ENCODE peak calls at places on chromosomes 13 and 19, in eight cellular contexts. Q, Y, J, U, E, A, H and M are unnamed samples.

GRCh38 chr19:3325451-3325850 is 40.9 kb upstream of the NFIC start:
- DNase-seq in Q (no peak), Y (no peak), J (no peak), U (no peak), E (no peak), A (no peak), H (no peak), M (no peak)

GRCh38 chr13:25752957-25753540 is 298.8 kb downstream of the SHISA2 start:
- DNase-seq in Q (no peak), Y (no peak), J (no peak), U (no peak), E (no peak), A (peak), H (no peak), M (peak)

GRCh38 chr13:80312967-80313366 is 28.0 kb downstream of the SPRY2 start:
- DNase-seq in Q (no peak), Y (no peak), J (no peak), U (no peak), E (no peak), A (no peak), H (no peak), M (no peak)

GRCh38 chr19:18657590-18658365 is 20.9 kb downstream of the KLHL26 start:
- DNase-seq in Q (peak), Y (peak), J (peak), U (no peak), E (no peak), A (peak), H (peak), M (no peak)

GRCh38 chr19:13172335-13173128 is 22.3 kb downstream of the IER2 start:
- DNase-seq in Q (peak), Y (no peak), J (peak), U (peak), E (no peak), A (peak), H (peak), M (peak)

GRCh38 chr13:107586216-107586615 is 629.1 kb downstream of the LIG4 start:
- DNase-seq in Q (no peak), Y (no peak), J (no peak), U (no peak), E (no peak), A (no peak), H (no peak), M (no peak)

GRCh38 chr13:97567510-97568243 is 133.7 kb downstream of the RAP2A start:
- DNase-seq in Q (peak), Y (no peak), J (peak), U (no peak), E (no peak), A (peak), H (no peak), M (no peak)

GRCh38 chr13:110254751-110255553 is 52.0 kb downstream of the COL4A1 start:
- DNase-seq in Q (no peak), Y (no peak), J (no peak), U (no peak), E (peak), A (no peak), H (no peak), M (no peak)

GRCh38 chr13:87302034-87302433 is 369.1 kb upstream of the SLITRK5 start:
- DNase-seq in Q (no peak), Y (no peak), J (no peak), U (no peak), E (no peak), A (no peak), H (no peak), M (no peak)

GRCh38 chr19:33325920-33326319 is 23.6 kb upstream of the CEBPA start:
- DNase-seq in Q (no peak), Y (no peak), J (no peak), U (no peak), E (no peak), A (no peak), H (no peak), M (no peak)

GRCh38 chr19:18650468-18651001 is 13.7 kb downstream of the KLHL26 start:
- DNase-seq in Q (peak), Y (peak), J (no peak), U (no peak), E (no peak), A (no peak), H (no peak), M (no peak)

GRCh38 chr13:57128909-57129308 is 11.8 kb upstream of the PRR20A start:
- DNase-seq in Q (no peak), Y (peak), J (peak), U (no peak), E (no peak), A (no peak), H (peak), M (no peak)

GRCh38 chr13:113915786-113916329 is 52.0 kb upstream of the GAS6 start:
- DNase-seq in Q (no peak), Y (no peak), J (no peak), U (no peak), E (no peak), A (no peak), H (no peak), M (no peak)

GRCh38 chr13:52405767-52406494 is at the start of gene THSD1:
- DNase-seq in Q (peak), Y (peak), J (peak), U (no peak), E (no peak), A (no peak), H (peak), M (no peak)

GRCh38 chr19:54517483-54517882 is 14.9 kb downstream of the LAIR2 start:
- DNase-seq in Q (no peak), Y (peak), J (peak), U (no peak), E (no peak), A (no peak), H (peak), M (peak)

GRCh38 chr19:10979950-10980349 is 19.1 kb downstream of the SMARCA4 start:
- DNase-seq in Q (no peak), Y (no peak), J (no peak), U (peak), E (no peak), A (no peak), H (peak), M (no peak)

GRCh38 chr19:13154911-13155471 is 4.8 kb downstream of the IER2 start:
- DNase-seq in Q (peak), Y (peak), J (no peak), U (peak), E (peak), A (no peak), H (peak), M (peak)

DNA sequence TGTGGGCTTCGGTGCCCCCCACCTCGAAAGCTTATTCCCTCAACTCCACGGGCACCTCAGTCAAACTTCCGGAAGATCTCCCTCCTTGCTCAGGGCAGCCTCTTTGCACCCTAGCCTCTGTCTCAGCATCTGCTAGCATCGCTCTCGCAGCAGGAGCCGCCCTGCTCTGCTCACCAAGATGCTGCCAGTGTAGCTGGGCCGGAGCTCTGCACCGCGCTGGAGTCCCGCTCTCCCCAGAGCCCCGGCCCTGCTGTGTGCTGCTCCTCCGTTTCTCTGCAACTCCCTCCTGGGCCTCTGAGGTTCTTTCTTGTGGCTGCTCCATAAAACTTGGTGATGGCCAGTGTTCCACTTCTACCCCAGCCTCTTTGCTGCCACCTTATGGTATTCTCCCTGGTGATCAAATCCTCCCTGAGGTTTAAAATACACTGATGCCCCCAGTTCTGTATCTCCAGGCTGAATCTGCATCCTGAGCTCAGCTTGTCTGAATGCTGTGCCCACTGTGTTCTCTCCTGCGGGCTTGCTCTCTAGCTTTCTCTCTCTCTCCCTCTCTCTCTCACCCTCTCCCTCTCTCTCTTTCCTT is 198.0 kb downstream of the UQCRFS1 start:
- DNase-seq in Q (no peak), Y (no peak), J (peak), U (no peak), E (no peak), A (no peak), H (no peak), M (no peak)
- TF ChIP-seq CTCF in Q (no peak), Y (no peak), J (no peak), U (no peak), E (no peak), A (no peak), H (no peak), M (no peak)

DNA sequence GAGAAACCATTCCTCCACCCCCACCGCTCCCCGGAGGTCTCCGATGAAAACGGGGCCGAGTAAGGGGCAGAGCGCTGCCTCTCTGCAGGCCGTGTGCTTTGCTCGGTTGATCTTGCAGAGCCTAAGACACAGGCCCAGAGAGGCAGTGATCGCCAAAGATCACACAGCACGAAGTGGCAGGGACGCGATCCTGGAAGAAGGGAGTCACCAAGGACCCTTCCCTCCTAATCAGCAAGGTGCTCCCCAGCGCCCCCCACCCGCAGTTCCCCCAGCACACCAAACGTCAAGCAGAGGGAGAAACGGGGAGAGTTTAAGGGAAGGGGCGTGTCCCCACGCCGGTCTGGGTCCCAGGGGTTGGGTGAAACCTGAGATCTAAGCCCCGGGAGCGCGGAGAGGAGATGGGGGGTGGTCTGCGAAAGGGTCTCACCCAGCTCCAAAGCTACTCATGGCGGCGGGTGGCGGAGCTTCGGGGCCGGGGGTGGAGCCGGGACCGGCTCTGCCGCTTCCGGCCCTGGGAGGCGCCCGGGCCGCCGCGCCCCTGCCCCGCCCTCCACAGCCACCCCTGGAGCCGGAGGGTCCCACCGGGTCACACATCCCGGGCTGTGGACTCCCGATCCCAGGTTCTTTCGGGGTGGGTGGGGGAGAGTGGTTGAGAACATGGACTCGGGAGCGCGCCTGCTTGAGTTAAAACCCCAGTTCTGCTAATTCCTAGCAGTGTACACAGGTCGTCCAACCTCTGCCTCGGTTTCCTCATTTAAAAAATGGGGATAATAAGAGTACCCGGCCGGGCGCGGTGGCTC is at the start of gene EML2:
- DNase-seq in Q (peak), Y (peak), J (peak), U (peak), E (no peak), A (no peak), H (peak), M (peak)
- TF ChIP-seq CTCF in Q (no peak), Y (peak), J (peak), U (no peak), E (no peak), A (peak), H (peak), M (no peak)

GRCh38 chr19:8071912-8072311 is 19.4 kb downstream of the CCL25 start:
- DNase-seq in Q (no peak), Y (no peak), J (no peak), U (no peak), E (no peak), A (no peak), H (no peak), M (no peak)
- TF ChIP-seq CTCF in Q (no peak), Y (peak), J (no peak), U (no peak), E (no peak), A (no peak), H (no peak), M (no peak)

GRCh38 chr13:94950303-94950702 is 238.0 kb upstream of the SOX21 start:
- DNase-seq in Q (no peak), Y (peak), J (no peak), U (no peak), E (no peak), A (no peak), H (no peak), M (no peak)
- TF ChIP-seq CTCF in Q (no peak), Y (peak), J (no peak), U (no peak), E (no peak), A (peak), H (peak), M (no peak)

GRCh38 chr13:50989476-50989875 is 79.9 kb downstream of the RNASEH2B start:
- DNase-seq in Q (no peak), Y (peak), J (peak), U (no peak), E (no peak), A (no peak), H (no peak), M (no peak)
- TF ChIP-seq CTCF in Q (no peak), Y (peak), J (no peak), U (peak), E (no peak), A (peak), H (peak), M (no peak)

GRCh38 chr19:19732579-19733501 is at the start of gene ZNF14:
- DNase-seq in Q (peak), Y (peak), J (peak), U (peak), E (peak), A (peak), H (peak), M (peak)
- TF ChIP-seq CTCF in Q (no peak), Y (peak), J (no peak), U (no peak), E (no peak), A (peak), H (peak), M (no peak)

GRCh38 chr19:31110331-31110730 is 238.9 kb downstream of the TSHZ3 start:
- DNase-seq in Q (no peak), Y (peak), J (peak), U (no peak), E (no peak), A (no peak), H (no peak), M (no peak)
- TF ChIP-seq CTCF in Q (no peak), Y (peak), J (no peak), U (no peak), E (no peak), A (peak), H (peak), M (no peak)

DNA sequence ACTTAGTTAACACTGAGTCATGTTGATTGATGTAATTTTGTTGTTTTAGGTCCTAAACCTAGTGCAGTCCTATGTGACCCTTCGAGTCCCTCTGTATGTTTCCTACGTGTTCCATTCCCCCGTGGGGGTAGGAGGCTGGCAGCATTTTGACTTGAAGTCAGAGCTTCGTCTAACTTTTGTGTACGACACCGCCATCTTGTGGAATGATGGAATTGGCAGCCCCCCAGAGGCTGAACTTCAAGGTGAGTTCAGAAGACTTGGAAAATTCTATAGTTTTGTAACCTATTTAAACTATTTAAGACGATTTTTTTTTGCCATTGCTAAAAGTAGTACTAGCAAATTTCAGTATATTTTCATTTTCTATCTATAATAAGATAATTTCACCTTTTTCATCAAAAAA is 117.9 kb downstream of the STOML3 start:
- DNase-seq in Q (no peak), Y (peak), J (peak), U (no peak), E (no peak), A (no peak), H (peak), M (no peak)
- TF ChIP-seq CTCF in Q (peak), Y (peak), J (peak), U (no peak), E (no peak), A (peak), H (peak), M (no peak)

DNA sequence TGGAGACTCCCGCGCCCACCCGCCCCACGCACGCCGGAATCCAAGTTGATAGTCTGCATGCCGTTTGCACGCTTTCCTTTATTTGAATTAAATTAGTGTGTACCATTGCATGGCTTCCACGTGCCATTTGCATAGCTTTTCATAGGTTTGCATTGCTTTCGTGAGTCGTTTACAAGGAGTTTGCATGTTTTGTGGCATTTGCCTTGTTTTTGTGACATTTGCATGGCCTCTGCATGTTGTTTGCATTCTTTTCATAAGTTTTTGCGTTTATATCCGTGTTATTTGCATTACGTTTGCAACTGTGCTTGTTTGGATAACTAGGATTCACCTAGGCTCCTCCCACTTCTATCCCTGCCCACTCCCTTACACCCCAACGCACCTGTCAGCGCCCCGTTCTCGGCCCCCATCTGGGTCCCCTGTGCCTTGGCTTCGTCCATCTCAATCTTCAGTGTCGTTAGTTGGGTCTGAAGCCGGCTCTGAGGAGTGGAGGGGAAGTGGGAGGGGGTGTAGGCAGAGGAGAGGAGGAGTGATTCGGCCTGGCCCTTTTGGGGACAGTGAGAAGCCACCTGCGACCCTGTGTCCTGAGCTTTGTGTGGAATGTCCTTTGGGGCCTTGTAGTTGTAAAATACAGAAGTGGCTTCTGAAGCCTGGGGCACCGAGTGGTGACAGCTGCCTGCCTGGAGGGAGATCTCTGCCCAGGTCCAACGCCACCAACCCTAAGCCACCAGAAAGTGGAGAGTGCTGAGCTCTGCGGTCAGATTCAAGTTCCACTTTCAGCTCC is 2.4 kb downstream of the CCDC194 start:
- DNase-seq in Q (no peak), Y (peak), J (no peak), U (peak), E (no peak), A (no peak), H (no peak), M (no peak)
- TF ChIP-seq CTCF in Q (no peak), Y (no peak), J (no peak), U (no peak), E (no peak), A (no peak), H (no peak), M (peak)

GRCh38 chr13:36447501-36447900 is 15.2 kb downstream of the CCNA1 start:
- DNase-seq in Q (no peak), Y (no peak), J (no peak), U (no peak), E (no peak), A (no peak), H (no peak), M (no peak)
- TF ChIP-seq CTCF in Q (no peak), Y (no peak), J (no peak), U (no peak), E (no peak), A (no peak), H (no peak), M (no peak)